ENCODE peak calls at places on chromosome 15, in seven cellular contexts. O is A549, I is ovary, T is heart left ventricle, Q is GM23338, U is OCI-LY7, S is dorsolateral prefrontal cortex. Z is an unnamed sample.

GRCh38 chr15:40511093-40511471 is 40.3 kb downstream of the CHST14 start:
- DNase-seq in S (no peak), Q (peak), O (no peak), U (peak), I (no peak), T (no peak), Z (no peak)

GRCh38 chr15:73602992-73603391 is 30.2 kb downstream of the NPTN start:
- DNase-seq in T (no peak), O (no peak), I (no peak), Q (no peak), U (no peak), S (no peak), Z (no peak)

GRCh38 chr15:40550381-40551037 is 14.3 kb downstream of the CCDC32 start:
- DNase-seq in T (no peak), Q (no peak), O (no peak), U (peak), I (no peak), S (no peak), Z (no peak)

GRCh38 chr15:55758580-55758986 is 15.6 kb upstream of the PRTG start:
- DNase-seq in T (no peak), I (no peak), O (no peak), S (no peak), Q (peak), U (peak), Z (no peak)

GRCh38 chr15:42845581-42845980 is 75.0 kb downstream of the TTBK2 start:
- DNase-seq in U (no peak), I (no peak), O (no peak), Q (no peak), S (no peak), T (no peak), Z (no peak)

GRCh38 chr15:49038382-49038781 is 7.9 kb downstream of the SECISBP2L start:
- DNase-seq in T (no peak), U (no peak), S (no peak), I (no peak), Q (no peak), O (no peak), Z (no peak)

GRCh38 chr15:24956131-24956838 is 1.5 kb downstream of the SNRPN start:
- DNase-seq in I (peak), Q (peak), U (no peak), T (peak), O (peak), S (peak), Z (peak)

GRCh38 chr15:45126535-45127158 is 3.0 kb downstream of the DUOXA1 start:
- DNase-seq in O (no peak), I (no peak), T (no peak), U (peak), S (no peak), Q (peak), Z (no peak)

GRCh38 chr15:49808341-49808740 is 187.5 kb downstream of the DTWD1 start:
- DNase-seq in S (no peak), O (no peak), T (no peak), Q (no peak), I (no peak), U (no peak), Z (no peak)

GRCh38 chr15:29091666-29092065 is 178.0 kb downstream of the NSMCE3 start:
- DNase-seq in O (no peak), S (no peak), Q (no peak), I (no peak), U (no peak), T (no peak), Z (no peak)

GRCh38 chr15:82873000-82873680 is 63.7 kb downstream of the WHAMM start:
- DNase-seq in U (no peak), S (no peak), O (no peak), I (no peak), Q (no peak), T (no peak), Z (no peak)

GRCh38 chr15:36960179-36960946 is 140.0 kb downstream of the MEIS2 start:
- DNase-seq in I (no peak), S (no peak), Q (no peak), U (no peak), T (no peak), O (no peak), Z (no peak)

GRCh38 chr15:74863239-74864056 is 9.7 kb downstream of the SCAMP2 start:
- DNase-seq in T (no peak), U (no peak), I (no peak), O (no peak), S (no peak), Q (no peak), Z (no peak)

GRCh38 chr15:60905587-60905986 is 323.5 kb downstream of the RORA start:
- DNase-seq in T (no peak), U (no peak), I (no peak), Q (peak), S (no peak), O (no peak), Z (no peak)

GRCh38 chr15:75195766-75196241 is 5.9 kb upstream of the C15orf39 start:
- DNase-seq in Q (peak), O (no peak), I (peak), U (no peak), T (peak), S (no peak), Z (no peak)

GRCh38 chr15:27082526-27082925 is 111.5 kb downstream of the GABRG3 start:
- DNase-seq in T (no peak), Q (no peak), S (no peak), U (no peak), I (no peak), O (no peak), Z (no peak)

GRCh38 chr15:74709892-74710291 is 14.1 kb upstream of the EDC3 start:
- DNase-seq in S (no peak), Q (no peak), O (no peak), U (no peak), I (no peak), T (no peak), Z (no peak)

GRCh38 chr15:36658321-36658720 is 78.9 kb downstream of the CDIN1 start:
- DNase-seq in U (no peak), I (no peak), T (no peak), Q (no peak), O (no peak), S (no peak), Z (no peak)

GRCh38 chr15:70559840-70560239 is 203.5 kb downstream of the UACA start:
- DNase-seq in O (no peak), S (no peak), I (no peak), U (no peak), T (no peak), Q (no peak), Z (peak)

GRCh38 chr15:34691024-34691423 is 63.8 kb downstream of the GJD2 start:
- DNase-seq in S (no peak), O (no peak), I (no peak), T (no peak), Q (no peak), U (no peak), Z (no peak)

DNA sequence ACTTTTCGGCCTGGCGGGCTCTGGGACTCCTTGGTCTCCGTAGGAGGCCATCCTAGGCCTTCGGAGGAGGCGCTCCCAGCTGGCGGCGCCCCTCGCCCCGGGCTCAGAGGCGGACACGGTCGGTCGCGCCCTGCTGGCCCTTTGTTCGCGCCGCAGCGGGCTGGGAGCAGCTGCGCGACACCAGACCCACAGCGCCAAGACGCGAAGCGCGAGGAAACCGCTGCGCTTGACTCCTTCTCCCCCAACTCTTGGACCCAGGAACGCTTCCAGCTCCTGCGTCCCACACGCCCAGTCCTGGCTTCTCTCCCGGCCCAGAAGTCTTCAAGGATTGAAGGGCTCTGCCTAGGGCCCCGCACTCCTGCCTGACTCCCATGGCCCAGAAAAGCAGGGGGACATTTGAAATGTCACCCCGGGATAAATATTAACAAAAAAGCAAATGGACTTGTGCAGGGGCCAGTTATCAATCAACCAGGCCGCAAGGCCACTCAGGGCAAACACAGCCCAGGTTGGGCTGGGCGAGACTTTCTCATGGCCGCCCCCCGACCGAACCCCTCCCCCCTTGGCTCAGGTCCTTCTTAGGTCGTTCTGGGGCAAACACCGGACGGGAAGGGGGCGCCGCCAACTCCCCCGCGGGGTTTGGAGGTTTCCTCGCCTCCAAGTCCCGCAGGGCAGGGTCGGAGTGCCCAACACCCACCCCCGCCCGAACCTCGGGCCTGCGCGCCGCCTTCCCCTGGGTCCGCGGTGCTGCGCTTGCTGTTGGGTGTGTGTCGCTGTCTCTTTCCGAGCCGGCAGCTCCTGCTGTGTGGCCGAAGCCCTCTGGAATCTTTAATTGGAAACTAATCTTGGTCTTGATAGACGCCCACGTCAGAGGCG is 5.1 kb downstream of the ONECUT1 start:
- DNase-seq in I (no peak), Q (peak), S (no peak), O (no peak), T (no peak), U (no peak), Z (no peak)
- H3K4me3 ChIP-seq in I (no peak), Q (peak), S (no peak), O (no peak), T (peak), U (no peak), Z (peak)

DNA sequence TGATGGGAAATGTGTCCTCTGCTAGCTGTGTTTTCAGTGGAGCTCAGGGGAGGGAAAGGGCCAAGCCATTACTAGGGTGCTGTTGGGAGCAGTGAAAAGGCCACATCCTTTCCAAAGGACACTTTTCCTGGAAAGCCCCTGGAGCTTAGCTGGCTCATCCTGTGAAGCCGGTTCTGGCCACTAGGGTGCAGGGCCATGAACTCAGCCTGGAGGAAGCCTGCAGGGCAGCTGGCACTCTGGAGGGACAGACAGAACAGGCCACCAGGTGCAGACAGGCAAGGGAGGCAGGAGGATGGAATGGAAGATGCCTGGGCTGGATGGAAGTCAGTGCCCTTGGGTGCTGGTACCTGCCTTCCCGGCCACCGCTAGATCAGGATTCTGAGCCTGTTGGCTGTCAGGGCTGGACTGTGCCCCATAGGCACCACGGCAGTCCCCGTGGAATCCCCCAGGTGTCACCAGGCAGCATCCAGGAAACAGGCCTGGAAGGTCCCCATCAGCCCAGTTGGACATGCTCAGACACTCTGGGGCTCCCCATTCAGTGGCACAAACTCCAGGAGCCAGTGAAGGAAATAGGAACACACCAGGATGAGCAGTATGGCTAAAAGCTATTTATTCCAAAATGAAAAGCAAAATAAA is 76.2 kb upstream of the C2CD4B start:
- DNase-seq in I (no peak), U (peak), T (no peak), S (no peak), O (peak), Q (peak), Z (no peak)
- TF ChIP-seq CTCF in I (no peak), U (peak), T (peak), S (no peak), O (peak), Q (peak), Z (no peak)

GRCh38 chr15:58473720-58474119 is 41.9 kb downstream of the LIPC start:
- DNase-seq in I (no peak), O (peak), U (no peak), T (no peak), S (no peak), Q (no peak), Z (no peak)
- H3K27ac ChIP-seq in I (no peak), O (peak), U (no peak), T (no peak), S (no peak), Q (no peak), Z (no peak)

DNA sequence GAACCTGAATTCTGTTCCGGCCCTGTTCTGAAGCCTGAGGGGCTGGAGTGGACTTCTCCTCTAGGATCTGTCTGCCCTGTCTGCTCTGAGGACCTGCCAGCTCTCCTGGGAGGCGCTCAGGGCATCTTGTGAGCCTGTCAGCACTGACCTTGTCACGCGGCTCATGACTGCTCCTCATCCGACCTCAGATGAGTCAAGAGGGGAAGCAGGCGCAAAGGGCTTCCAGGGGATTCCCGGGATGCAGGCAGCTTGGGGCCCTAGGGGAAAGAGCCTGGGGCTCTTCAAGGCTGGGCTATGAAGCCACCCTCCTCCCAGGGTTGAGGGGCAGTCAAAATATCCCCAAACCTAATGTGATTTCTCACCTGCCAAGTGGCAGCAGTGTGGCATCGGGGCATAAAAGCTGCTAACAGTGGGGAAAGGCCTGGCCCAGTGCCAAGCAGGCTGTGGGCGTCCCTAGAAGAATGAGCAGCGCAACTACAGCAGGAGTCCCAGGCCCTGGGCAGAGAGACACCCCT is 27.6 kb upstream of the ANKDD1A start:
- DNase-seq in T (peak), S (no peak), I (no peak), Q (no peak), O (peak), U (no peak), Z (no peak)
- H3K4me3 ChIP-seq in T (no peak), S (no peak), I (no peak), Q (no peak), O (no peak), U (no peak), Z (no peak)

DNA sequence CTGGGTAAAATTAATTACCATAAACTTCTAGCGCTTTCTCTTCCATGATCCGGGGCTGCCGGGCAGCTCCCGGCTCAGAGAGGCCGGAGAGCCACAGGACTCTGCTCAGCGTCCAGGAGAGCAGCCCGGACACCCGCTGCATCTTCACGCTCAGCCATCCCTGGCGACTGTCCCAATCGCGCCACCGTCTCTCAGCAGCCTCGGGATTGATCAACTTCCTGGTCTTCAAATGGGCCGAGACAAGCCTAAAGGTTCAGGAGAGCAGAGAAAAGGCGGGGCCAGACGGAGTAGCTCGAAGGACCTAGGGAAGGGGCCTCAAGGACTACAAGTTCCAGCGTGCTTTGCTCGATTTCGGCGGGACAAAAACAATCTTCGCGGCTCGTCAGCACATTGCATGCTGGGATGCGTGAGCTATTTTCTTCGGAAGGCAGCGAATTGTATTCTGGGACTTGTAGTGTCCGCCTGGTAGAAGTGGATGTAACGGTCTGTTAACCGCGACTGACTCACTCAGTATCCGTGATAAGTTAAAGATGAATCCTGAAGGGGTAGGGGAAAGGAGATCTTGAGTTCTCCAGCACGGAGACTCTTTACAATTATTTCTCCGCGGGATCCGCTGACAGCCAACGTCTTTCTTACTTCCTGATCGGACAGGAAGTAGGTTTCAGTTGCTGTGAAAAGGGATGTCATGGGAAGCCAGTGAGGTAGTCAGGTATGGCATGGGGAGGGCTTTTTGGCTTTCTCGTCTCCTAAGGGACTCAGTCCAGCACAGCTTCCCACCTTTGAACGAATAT is at the start of gene CIAO2A:
- DNase-seq in S (peak), U (peak), O (peak), I (peak), T (peak), Q (peak), Z (peak)
- TF ChIP-seq CTCF in S (peak), U (no peak), O (no peak), I (no peak), T (no peak), Q (no peak), Z (no peak)

GRCh38 chr15:78440375-78441373 is 2.7 kb downstream of the IREB2 start:
- DNase-seq in U (no peak), T (no peak), S (no peak), O (no peak), I (no peak), Q (no peak), Z (peak)
- H3K27ac ChIP-seq in U (no peak), T (no peak), S (no peak), O (no peak), I (no peak), Q (no peak), Z (no peak)

DNA sequence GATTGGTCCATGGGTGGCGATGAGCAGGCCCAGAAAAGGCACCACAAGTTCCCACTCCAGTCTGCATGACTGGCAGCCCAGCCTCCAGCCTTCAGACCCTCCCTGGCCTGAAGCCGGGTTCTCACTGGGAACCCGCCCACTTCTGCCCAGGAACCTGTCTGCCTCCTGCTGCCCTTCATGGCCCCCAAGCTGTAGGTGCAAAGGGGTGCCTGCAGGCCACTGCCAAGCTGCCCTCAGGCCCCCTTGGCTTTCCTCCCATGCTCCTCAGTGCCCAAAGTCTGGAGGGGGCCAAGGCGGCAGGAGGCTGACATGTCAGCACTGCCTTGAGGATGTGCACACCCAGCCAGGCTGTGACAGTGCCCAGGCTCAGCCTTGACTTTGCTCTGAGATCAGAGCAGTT is 488.5 kb upstream of the THBS1 start:
- DNase-seq in S (no peak), U (no peak), T (peak), O (no peak), I (no peak), Q (no peak), Z (no peak)
- H3K4me3 ChIP-seq in S (no peak), U (no peak), T (no peak), O (no peak), I (no peak), Q (no peak), Z (no peak)

GRCh38 chr15:52076889-52077781 is 35.4 kb downstream of the BCL2L10 start:
- DNase-seq in U (no peak), S (no peak), O (peak), Q (no peak), T (no peak), I (no peak), Z (no peak)
- TF ChIP-seq CTCF in U (no peak), S (no peak), O (no peak), Q (no peak), T (no peak), I (no peak), Z (no peak)